ENCODE peak calls at places on chromosomes 6 and 20, in six cellular contexts. D is CD8-positive, alpha-beta T cell; H is Caco-2; W is fibroblast of lung; P is CD4-positive, alpha-beta memory T cell; A is left lung. C is an unnamed sample.
A peak's percentile ranks its signal among the peaks of the same experiment; 100 is the strongest.

GRCh38 chr20:50613438-50614169 is 77.7 kb downstream of the RIPOR3 start:
- DNase-seq in D (no peak), H (no peak), W (no peak), P (no peak), A (no peak), C (no peak)

GRCh38 chr6:4323322-4323721 is 187.9 kb upstream of the ECI2 start:
- DNase-seq in D (no peak), H (no peak), W (no peak), P (no peak), A (no peak), C (no peak)

GRCh38 chr20:61649105-61649878 is 397.2 kb downstream of the CDH4 start:
- DNase-seq in D (no peak), H (no peak), W (no peak), P (no peak), A (peak; percentile 62), C (no peak)

GRCh38 chr6:74733830-74734591 is 471.8 kb downstream of the COL12A1 start:
- DNase-seq in D (no peak), H (no peak), W (peak; percentile 6), P (no peak), A (no peak), C (no peak)

GRCh38 chr6:137240168-137240567 is 21.0 kb upstream of the IFNGR1 start:
- DNase-seq in D (no peak), H (no peak), W (peak; percentile 68), P (no peak), A (peak; percentile 82), C (no peak)

GRCh38 chr20:24993337-24994185 is 1.0 kb upstream of the APMAP start:
- DNase-seq in D (peak; percentile 40), H (no peak), W (peak; percentile 36), P (no peak), A (no peak), C (no peak)

GRCh38 chr6:53347250-53347920 is 1.4 kb downstream of the ELOVL5 start:
- DNase-seq in D (peak; percentile 64), H (no peak), W (peak; percentile 54), P (peak; percentile 63), A (no peak), C (no peak)

GRCh38 chr6:37177083-37177949 is 7.4 kb downstream of the PIM1 start:
- DNase-seq in D (no peak), H (no peak), W (no peak), P (no peak), A (no peak), C (no peak)

GRCh38 chr6:31794294-31794865 is 1.2 kb downstream of the VARS1 start:
- DNase-seq in D (no peak), H (peak; percentile 18), W (peak; percentile 44), P (peak; percentile 12), A (no peak), C (no peak)

GRCh38 chr20:48403362-48403761 is 424.4 kb downstream of the PREX1 start:
- DNase-seq in D (no peak), H (no peak), W (no peak), P (no peak), A (no peak), C (no peak)

GRCh38 chr20:56995635-56996075 is 270.8 kb downstream of the BMP7 start:
- DNase-seq in D (no peak), H (peak; percentile 74), W (no peak), P (no peak), A (peak; percentile 67), C (no peak)

GRCh38 chr6:31401403-31401802 is 2.0 kb upstream of the MICA start:
- DNase-seq in D (peak; percentile 35), H (no peak), W (peak; percentile 87), P (no peak), A (no peak), C (no peak)

DNA sequence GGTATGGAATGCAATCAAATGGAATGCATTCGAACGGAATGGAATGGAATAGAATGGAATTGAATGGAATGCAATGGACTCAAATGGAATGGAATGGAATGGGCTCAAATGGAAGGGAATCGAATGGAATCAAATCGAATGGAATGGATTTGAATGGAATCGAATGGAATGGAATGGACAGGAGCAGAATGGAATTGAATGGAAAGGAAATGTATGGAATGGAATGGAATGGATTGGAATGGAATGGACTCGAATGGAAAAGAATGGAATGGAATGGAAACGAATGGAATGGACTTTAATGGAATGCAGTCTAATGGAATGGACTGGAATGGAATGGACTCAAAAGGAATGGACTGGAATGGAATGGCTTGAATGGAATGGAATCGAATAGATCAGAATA is 18.3 kb upstream of the DEFB115 start:
- DNase-seq in D (no peak), H (no peak), W (no peak), P (no peak), A (no peak), C (no peak)
- H3K9me3 ChIP-seq in D (peaks cover 11% of the 10 kb centered on the region), H (peaks cover 68% of the 10 kb centered on the region), W (peaks cover 3% of the 10 kb centered on the region), P (peaks cover 62% of the 10 kb centered on the region), A (no peaks in the 10 kb centered on the region), C (peaks cover 22% of the 10 kb centered on the region)

DNA sequence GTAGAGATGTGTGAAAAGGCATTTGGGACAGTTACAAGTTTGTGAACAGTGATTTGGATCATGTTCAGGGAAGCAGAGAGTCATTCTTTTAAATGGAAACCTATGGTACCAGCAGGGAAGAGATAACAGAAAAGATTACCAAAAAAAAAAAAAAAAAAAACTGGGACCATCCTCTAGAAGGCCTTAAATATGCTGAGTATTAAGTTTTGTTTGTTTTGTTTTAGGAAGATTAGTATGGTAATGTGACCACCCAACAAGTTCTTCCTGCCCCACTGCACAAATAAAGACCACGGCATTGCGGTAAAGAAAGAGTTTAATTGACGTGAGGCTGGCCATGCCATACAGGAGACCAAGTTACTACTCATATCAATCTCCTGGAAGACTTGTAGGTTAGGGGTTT is 946.2 kb downstream of the KIF16B start:
- DNase-seq in D (no peak), H (no peak), W (no peak), P (no peak), A (no peak), C (no peak)
- H3K9me3 ChIP-seq in D (no peaks in the 10 kb centered on the region), H (no peaks in the 10 kb centered on the region), W (no peaks in the 10 kb centered on the region), P (no peaks in the 10 kb centered on the region), A (no peaks in the 10 kb centered on the region), C (no peaks in the 10 kb centered on the region)

DNA sequence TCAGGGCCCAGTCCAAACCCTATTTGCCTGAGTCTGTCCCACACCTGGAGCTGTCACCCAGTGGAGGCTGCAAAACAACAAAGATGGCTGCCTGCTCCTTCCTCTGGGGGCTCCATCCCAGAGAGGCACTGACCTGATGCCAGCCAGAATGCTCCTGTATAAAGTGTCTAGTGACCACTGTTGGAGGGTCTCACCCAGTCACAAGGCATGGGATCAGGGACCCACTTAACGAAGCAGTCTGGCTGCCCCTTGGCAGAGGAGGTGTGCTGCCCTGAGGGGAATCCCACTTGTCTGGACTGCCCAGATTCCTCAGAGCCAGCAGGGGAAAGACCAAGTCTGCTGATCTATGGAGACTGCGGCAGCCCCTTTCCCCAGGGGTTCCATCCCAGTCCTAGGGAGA is 241.6 kb downstream of the CDH26 start:
- DNase-seq in D (no peak), H (no peak), W (no peak), P (no peak), A (no peak), C (no peak)
- H3K9me3 ChIP-seq in D (no peaks in the 10 kb centered on the region), H (no peaks in the 10 kb centered on the region), W (no peaks in the 10 kb centered on the region), P (no peaks in the 10 kb centered on the region), A (no peaks in the 10 kb centered on the region), C (no peaks in the 10 kb centered on the region)

GRCh38 chr6:70694371-70694770 is 26.7 kb downstream of the SMAP1 start:
- DNase-seq in D (no peak), H (no peak), W (no peak), P (no peak), A (no peak), C (no peak)
- H3K9me3 ChIP-seq in D (no peaks in the 10 kb centered on the region), H (no peaks in the 10 kb centered on the region), W (no peaks in the 10 kb centered on the region), P (no peaks in the 10 kb centered on the region), A (no peaks in the 10 kb centered on the region), C (no peaks in the 10 kb centered on the region)

GRCh38 chr6:27451660-27452390 is 21.1 kb downstream of the ZNF184 start:
- DNase-seq in D (no peak), H (no peak), W (no peak), P (no peak), A (no peak), C (no peak)
- H3K9me3 ChIP-seq in D (peaks cover 60% of the 10 kb centered on the region), H (peaks cover 40% of the 10 kb centered on the region), W (peaks cover 8% of the 10 kb centered on the region), P (peaks cover 72% of the 10 kb centered on the region), A (peaks cover 7% of the 10 kb centered on the region), C (peaks cover 76% of the 10 kb centered on the region)

GRCh38 chr20:31236953-31237352 is 20.5 kb upstream of the DEFB115 start:
- DNase-seq in D (no peak), H (no peak), W (no peak), P (no peak), A (no peak), C (no peak)

DNA sequence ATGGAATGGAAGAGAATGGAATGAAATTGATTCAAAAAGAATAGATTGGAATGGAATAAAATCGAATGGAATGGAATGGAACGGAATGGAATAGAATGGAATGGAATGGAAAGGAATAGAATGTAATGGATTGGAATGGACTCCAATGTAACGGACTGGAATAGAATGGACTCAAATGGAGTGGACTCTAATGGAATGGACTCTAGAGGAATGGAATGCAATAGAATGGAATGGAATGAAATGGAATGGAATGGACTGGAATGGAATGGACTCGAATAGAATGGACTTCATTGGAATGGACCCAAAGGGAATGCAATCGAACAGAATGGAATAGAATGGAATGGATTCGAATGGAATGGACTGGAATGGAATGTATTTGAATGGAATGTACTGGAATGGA is 19.7 kb upstream of the DEFB115 start:
- DNase-seq in D (no peak), H (no peak), W (no peak), P (no peak), A (no peak), C (no peak)
- H3K9me3 ChIP-seq in D (peaks cover 11% of the 10 kb centered on the region), H (peaks cover 66% of the 10 kb centered on the region), W (peaks cover 3% of the 10 kb centered on the region), P (peaks cover 62% of the 10 kb centered on the region), A (peaks cover 4% of the 10 kb centered on the region), C (peaks cover 24% of the 10 kb centered on the region)

DNA sequence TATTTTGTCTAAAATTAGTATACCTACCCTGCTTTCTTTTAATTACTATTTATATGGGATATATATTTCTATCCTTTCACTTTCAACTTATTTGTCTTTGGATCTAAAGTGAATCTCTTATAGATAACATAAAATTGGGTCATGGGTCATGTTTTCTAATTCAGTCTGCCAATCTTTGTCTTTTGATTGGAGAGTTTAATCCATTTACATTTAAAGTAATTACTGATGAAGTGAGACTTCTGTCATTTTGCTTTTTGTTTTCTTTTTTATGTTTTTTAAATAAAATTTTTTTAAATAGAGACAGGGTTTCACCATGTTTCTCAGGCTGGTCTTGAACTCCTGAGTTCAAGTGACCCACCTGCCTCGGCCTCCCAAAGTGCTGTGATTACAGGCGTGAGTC is 50.5 kb upstream of the PRDM1 start:
- DNase-seq in D (no peak), H (no peak), W (no peak), P (no peak), A (no peak), C (no peak)
- H3K9me3 ChIP-seq in D (no peaks in the 10 kb centered on the region), H (peaks cover 4% of the 10 kb centered on the region), W (no peaks in the 10 kb centered on the region), P (no peaks in the 10 kb centered on the region), A (no peaks in the 10 kb centered on the region), C (no peaks in the 10 kb centered on the region)

DNA sequence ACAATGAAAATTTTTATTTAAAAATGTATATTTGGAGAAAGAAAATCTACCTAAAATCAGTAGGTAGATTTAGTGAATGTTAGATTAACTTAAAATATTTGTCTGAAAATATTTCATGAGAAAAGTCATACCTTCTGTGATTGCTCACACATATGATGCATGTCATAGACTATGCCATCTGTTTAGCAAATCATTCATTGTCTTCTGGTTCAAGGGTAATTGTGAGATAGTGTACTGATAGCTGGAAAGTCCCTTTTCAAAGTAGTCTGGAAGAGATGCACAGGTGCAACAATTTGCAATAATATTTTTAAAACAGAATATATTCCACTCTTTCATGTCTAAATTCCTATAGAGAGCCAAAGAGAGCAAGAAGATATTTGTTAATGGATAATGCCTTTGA is 21.0 kb upstream of the RNF217 start:
- DNase-seq in D (no peak), H (no peak), W (no peak), P (no peak), A (no peak), C (no peak)
- H3K9me3 ChIP-seq in D (no peaks in the 10 kb centered on the region), H (no peaks in the 10 kb centered on the region), W (no peaks in the 10 kb centered on the region), P (no peaks in the 10 kb centered on the region), A (no peaks in the 10 kb centered on the region), C (no peaks in the 10 kb centered on the region)

C was measured in T-helper 17 cell.